ENCODE peak calls at places on chromosomes 6 and 20, in seven cellular contexts. One of them, this sample, is unnamed.

GRCh38 chr6:157823001-157823522 is at the start of gene SNX9:
- DNase-seq in HepG2: peak
- DNase-seq in H1: peak
- DNase-seq in SK-N-SH: peak
- DNase-seq in GM12892: peak
- DNase-seq in GM12878: no peak
- DNase-seq in K562: peak
- DNase-seq in this sample: peak

GRCh38 chr6:97995158-97995557 is 712.1 kb upstream of the MMS22L start:
- DNase-seq in HepG2: no peak
- DNase-seq in H1: no peak
- DNase-seq in SK-N-SH: no peak
- DNase-seq in GM12892: no peak
- DNase-seq in GM12878: no peak
- DNase-seq in K562: no peak
- DNase-seq in this sample: no peak

GRCh38 chr20:49569403-49570115 is 1.6 kb upstream of the PTGIS start:
- DNase-seq in HepG2: no peak
- DNase-seq in H1: no peak
- DNase-seq in SK-N-SH: no peak
- DNase-seq in GM12892: no peak
- DNase-seq in GM12878: no peak
- DNase-seq in K562: no peak
- DNase-seq in this sample: no peak

GRCh38 chr6:31414771-31415270 is 11.4 kb downstream of the MICA start:
- DNase-seq in HepG2: no peak
- DNase-seq in H1: peak
- DNase-seq in SK-N-SH: no peak
- DNase-seq in GM12892: no peak
- DNase-seq in GM12878: no peak
- DNase-seq in K562: no peak
- DNase-seq in this sample: no peak

GRCh38 chr6:69366831-69367230 is 430.0 kb downstream of the LMBRD1 start:
- DNase-seq in HepG2: no peak
- DNase-seq in H1: no peak
- DNase-seq in SK-N-SH: no peak
- DNase-seq in GM12892: no peak
- DNase-seq in GM12878: no peak
- DNase-seq in K562: no peak
- DNase-seq in this sample: no peak

GRCh38 chr6:90105766-90106165 is 190.9 kb downstream of the BACH2 start:
- DNase-seq in HepG2: no peak
- DNase-seq in H1: no peak
- DNase-seq in SK-N-SH: no peak
- DNase-seq in GM12892: no peak
- DNase-seq in GM12878: no peak
- DNase-seq in K562: no peak
- DNase-seq in this sample: no peak

GRCh38 chr6:7818480-7819165 is 92.0 kb downstream of the TXNDC5 start:
- DNase-seq in HepG2: no peak
- DNase-seq in H1: no peak
- DNase-seq in SK-N-SH: no peak
- DNase-seq in GM12892: no peak
- DNase-seq in GM12878: no peak
- DNase-seq in K562: no peak
- DNase-seq in this sample: no peak

GRCh38 chr6:3506751-3507388 is 50.0 kb upstream of the SLC22A23 start:
- DNase-seq in HepG2: no peak
- DNase-seq in H1: no peak
- DNase-seq in SK-N-SH: no peak
- DNase-seq in GM12892: no peak
- DNase-seq in GM12878: no peak
- DNase-seq in K562: no peak
- DNase-seq in this sample: no peak

GRCh38 chr6:45772886-45773285 is 242.8 kb downstream of the CLIC5 start:
- DNase-seq in HepG2: no peak
- DNase-seq in H1: no peak
- DNase-seq in SK-N-SH: no peak
- DNase-seq in GM12892: no peak
- DNase-seq in GM12878: no peak
- DNase-seq in K562: no peak
- DNase-seq in this sample: no peak

GRCh38 chr6:40962241-40962640 is 76.8 kb downstream of the UNC5CL start:
- DNase-seq in HepG2: peak
- DNase-seq in H1: no peak
- DNase-seq in SK-N-SH: no peak
- DNase-seq in GM12892: peak
- DNase-seq in GM12878: peak
- DNase-seq in K562: no peak
- DNase-seq in this sample: peak

GRCh38 chr6:136524936-136525413 is 25.2 kb downstream of the MAP7 start:
- DNase-seq in HepG2: no peak
- DNase-seq in H1: no peak
- DNase-seq in SK-N-SH: no peak
- DNase-seq in GM12892: no peak
- DNase-seq in GM12878: no peak
- DNase-seq in K562: no peak
- DNase-seq in this sample: no peak

GRCh38 chr20:46070215-46070910 is 19.4 kb downstream of the NCOA5 start:
- DNase-seq in HepG2: no peak
- DNase-seq in H1: peak
- DNase-seq in SK-N-SH: no peak
- DNase-seq in GM12892: no peak
- DNase-seq in GM12878: no peak
- DNase-seq in K562: no peak
- DNase-seq in this sample: no peak

GRCh38 chr20:54372313-54372712 is 103.1 kb upstream of the DOK5 start:
- DNase-seq in HepG2: no peak
- DNase-seq in H1: no peak
- DNase-seq in SK-N-SH: no peak
- DNase-seq in GM12892: no peak
- DNase-seq in GM12878: no peak
- DNase-seq in K562: no peak
- DNase-seq in this sample: no peak

GRCh38 chr6:71533939-71534379 is 245.3 kb downstream of the OGFRL1 start:
- DNase-seq in HepG2: peak
- DNase-seq in H1: no peak
- DNase-seq in SK-N-SH: peak
- DNase-seq in GM12892: no peak
- DNase-seq in GM12878: no peak
- DNase-seq in K562: peak
- DNase-seq in this sample: no peak

GRCh38 chr20:31698803-31699718 is 23.6 kb downstream of the BCL2L1 start:
- DNase-seq in HepG2: peak
- DNase-seq in H1: no peak
- DNase-seq in SK-N-SH: no peak
- DNase-seq in GM12892: peak
- DNase-seq in GM12878: no peak
- DNase-seq in K562: no peak
- DNase-seq in this sample: no peak

GRCh38 chr6:126228001-126228791 is 111.7 kb upstream of the CENPW start:
- DNase-seq in HepG2: no peak
- DNase-seq in H1: no peak
- DNase-seq in SK-N-SH: peak
- DNase-seq in GM12892: no peak
- DNase-seq in GM12878: no peak
- DNase-seq in K562: no peak
- DNase-seq in this sample: no peak

GRCh38 chr20:44073011-44073674 is 113.8 kb downstream of the JPH2 start:
- DNase-seq in HepG2: no peak
- DNase-seq in H1: peak
- DNase-seq in SK-N-SH: no peak
- DNase-seq in GM12892: no peak
- DNase-seq in GM12878: no peak
- DNase-seq in K562: no peak
- DNase-seq in this sample: no peak

GRCh38 chr6:94751641-94752329 is 825.5 kb upstream of the MANEA start:
- DNase-seq in HepG2: no peak
- DNase-seq in H1: no peak
- DNase-seq in SK-N-SH: no peak
- DNase-seq in GM12892: no peak
- DNase-seq in GM12878: peak
- DNase-seq in K562: no peak
- DNase-seq in this sample: peak

GRCh38 chr6:117272032-117272866 is 6.9 kb downstream of the VGLL2 start:
- DNase-seq in HepG2: no peak
- DNase-seq in H1: no peak
- DNase-seq in SK-N-SH: no peak
- DNase-seq in GM12892: no peak
- DNase-seq in GM12878: no peak
- DNase-seq in K562: no peak
- DNase-seq in this sample: no peak

GRCh38 chr6:29813809-29814208 is 13.8 kb upstream of the HLA-G start:
- DNase-seq in HepG2: peak
- DNase-seq in H1: peak
- DNase-seq in SK-N-SH: no peak
- DNase-seq in GM12892: no peak
- DNase-seq in GM12878: no peak
- DNase-seq in K562: peak
- DNase-seq in this sample: no peak

GRCh38 chr6:139625081-139625939 is 250.9 kb upstream of the CITED2 start:
- DNase-seq in HepG2: no peak
- DNase-seq in H1: no peak
- DNase-seq in SK-N-SH: no peak
- DNase-seq in GM12892: no peak
- DNase-seq in GM12878: no peak
- DNase-seq in K562: peak
- DNase-seq in this sample: no peak

DNA sequence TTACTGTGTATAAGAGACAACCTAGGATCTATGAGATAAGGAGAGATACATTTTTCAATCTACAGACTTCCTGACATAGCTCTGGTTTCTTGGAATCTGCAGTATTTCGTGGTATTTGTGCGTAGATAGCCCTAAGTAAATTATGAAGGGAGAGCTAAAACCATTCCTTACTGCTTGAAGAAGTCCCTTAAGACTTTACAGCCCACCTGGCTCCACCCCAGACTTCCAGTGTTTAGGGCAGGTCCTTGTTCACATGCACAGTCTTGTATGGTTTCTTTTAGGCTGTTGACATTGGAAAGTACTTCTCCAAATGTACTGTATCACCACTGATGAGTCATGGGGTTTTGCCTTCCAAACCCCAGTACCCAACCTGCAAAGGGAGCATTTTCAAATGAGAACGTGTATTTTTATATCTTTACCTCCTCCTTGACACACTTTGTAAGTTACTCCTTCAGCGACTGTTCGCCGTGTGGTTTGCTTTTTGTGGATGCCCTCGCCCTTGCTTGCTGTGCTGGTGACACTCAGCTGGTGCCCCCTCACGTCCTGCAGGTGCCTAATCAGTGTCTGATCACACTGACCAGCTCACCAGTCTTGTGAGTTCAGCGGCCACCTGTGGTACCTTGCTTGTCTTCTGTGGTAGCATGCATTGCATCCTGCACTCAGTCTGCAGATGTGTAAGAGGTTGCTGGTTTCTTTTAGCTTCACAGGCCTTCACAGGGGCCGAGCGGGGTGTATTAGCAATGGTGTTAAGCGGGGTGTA is 73.3 kb downstream of the IGF2R start:
- DNase-seq in HepG2: no peak
- DNase-seq in H1: no peak
- DNase-seq in SK-N-SH: no peak
- DNase-seq in GM12892: no peak
- DNase-seq in GM12878: no peak
- DNase-seq in K562: no peak
- DNase-seq in this sample: no peak
- TF ChIP-seq TAF1 in HepG2: no peak
- TF ChIP-seq TAF1 in H1: no peak
- TF ChIP-seq TAF1 in SK-N-SH: no peak
- TF ChIP-seq TAF1 in GM12892: no peak
- TF ChIP-seq TAF1 in GM12878: no peak
- TF ChIP-seq TAF1 in K562: no peak
- TF ChIP-seq TAF1 in this sample: no peak

DNA sequence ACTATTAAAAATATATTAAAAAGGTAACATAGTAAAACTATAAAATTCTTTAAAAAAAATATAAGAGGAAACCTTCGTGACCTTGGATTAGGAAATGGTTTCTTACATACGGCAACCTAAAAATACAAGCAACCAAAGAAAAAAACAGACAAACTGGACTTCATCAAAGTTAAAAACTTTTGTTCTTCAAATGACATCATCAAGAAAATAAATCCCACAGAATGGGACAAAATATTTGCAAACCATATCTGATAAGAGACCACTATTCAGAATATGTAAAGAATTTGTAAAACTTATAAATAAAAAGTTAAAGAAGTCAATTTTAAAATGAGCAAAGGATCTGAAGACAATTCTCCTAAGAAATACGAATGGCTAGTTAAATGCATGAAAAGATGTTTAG is 110.0 kb downstream of the ATG5 start:
- DNase-seq in HepG2: no peak
- DNase-seq in H1: no peak
- DNase-seq in SK-N-SH: no peak
- DNase-seq in GM12892: no peak
- DNase-seq in GM12878: no peak
- DNase-seq in K562: no peak
- DNase-seq in this sample: no peak
- TF ChIP-seq TAF1 in HepG2: no peak
- TF ChIP-seq TAF1 in H1: no peak
- TF ChIP-seq TAF1 in SK-N-SH: no peak
- TF ChIP-seq TAF1 in GM12892: no peak
- TF ChIP-seq TAF1 in GM12878: no peak
- TF ChIP-seq TAF1 in K562: no peak
- TF ChIP-seq TAF1 in this sample: no peak

GRCh38 chr6:27149140-27149539 is 98.4 kb upstream of the PRSS16 start:
- DNase-seq in HepG2: no peak
- DNase-seq in H1: no peak
- DNase-seq in SK-N-SH: no peak
- DNase-seq in GM12892: no peak
- DNase-seq in GM12878: no peak
- DNase-seq in K562: no peak
- DNase-seq in this sample: no peak
- TF ChIP-seq TAF1 in HepG2: no peak
- TF ChIP-seq TAF1 in H1: no peak
- TF ChIP-seq TAF1 in SK-N-SH: no peak
- TF ChIP-seq TAF1 in GM12892: no peak
- TF ChIP-seq TAF1 in GM12878: no peak
- TF ChIP-seq TAF1 in K562: no peak
- TF ChIP-seq TAF1 in this sample: no peak

GRCh38 chr6:24997186-24997585 is 61.4 kb upstream of the RIPOR2 start:
- DNase-seq in HepG2: no peak
- DNase-seq in H1: no peak
- DNase-seq in SK-N-SH: no peak
- DNase-seq in GM12892: no peak
- DNase-seq in GM12878: no peak
- DNase-seq in K562: no peak
- DNase-seq in this sample: no peak

GRCh38 chr6:24997905-24998304 is 62.1 kb upstream of the RIPOR2 start:
- DNase-seq in HepG2: no peak
- DNase-seq in H1: no peak
- DNase-seq in SK-N-SH: no peak
- DNase-seq in GM12892: no peak
- DNase-seq in GM12878: no peak
- DNase-seq in K562: no peak
- DNase-seq in this sample: no peak

GRCh38 chr6:24996145-24996836 is 60.5 kb upstream of the RIPOR2 start:
- DNase-seq in HepG2: no peak
- DNase-seq in H1: no peak
- DNase-seq in SK-N-SH: no peak
- DNase-seq in GM12892: no peak
- DNase-seq in GM12878: no peak
- DNase-seq in K562: no peak
- DNase-seq in this sample: no peak

GRCh38 chr6:24994812-24995211 is 59.1 kb upstream of the RIPOR2 start:
- DNase-seq in HepG2: no peak
- DNase-seq in H1: no peak
- DNase-seq in SK-N-SH: no peak
- DNase-seq in GM12892: no peak
- DNase-seq in GM12878: no peak
- DNase-seq in K562: no peak
- DNase-seq in this sample: no peak

GRCh38 chr6:24995270-24995669 is 59.5 kb upstream of the RIPOR2 start:
- DNase-seq in HepG2: no peak
- DNase-seq in H1: no peak
- DNase-seq in SK-N-SH: no peak
- DNase-seq in GM12892: no peak
- DNase-seq in GM12878: no peak
- DNase-seq in K562: no peak
- DNase-seq in this sample: no peak
- TF ChIP-seq TAF1 in HepG2: no peak
- TF ChIP-seq TAF1 in H1: no peak
- TF ChIP-seq TAF1 in SK-N-SH: no peak
- TF ChIP-seq TAF1 in GM12892: no peak
- TF ChIP-seq TAF1 in GM12878: no peak
- TF ChIP-seq TAF1 in K562: no peak
- TF ChIP-seq TAF1 in this sample: no peak